ENCODE peak calls at places on chromosomes 4 and X, in five cellular contexts. T, Y, N, O and C are unnamed samples.

GRCh38 chrX:1222511-1223252 is 10.2 kb upstream of the CRLF2 start:
- DNase-seq in T (peak; percentile 28), Y (no peak), N (peak; percentile 1), O (no peak), C (no peak)

GRCh38 chr4:57499786-57500185 is 389.6 kb upstream of the IGFBP7 start:
- DNase-seq in T (no peak), Y (no peak), N (peak; percentile 34), O (no peak), C (no peak)

GRCh38 chr4:7542781-7543180 is 108.1 kb upstream of the PSAPL1 start:
- DNase-seq in T (no peak), Y (no peak), N (no peak), O (no peak), C (no peak)

GRCh38 chr4:41132055-41132683 is 82.2 kb downstream of the APBB2 start:
- DNase-seq in T (no peak), Y (no peak), N (no peak), O (no peak), C (no peak)

GRCh38 chr4:53012738-53013137 is 150.6 kb downstream of the RASL11B start:
- DNase-seq in T (no peak), Y (no peak), N (no peak), O (no peak), C (no peak)

GRCh38 chr4:163540977-163541376 is 46.5 kb downstream of the TMA16 start:
- DNase-seq in T (no peak), Y (no peak), N (peak; percentile 92), O (no peak), C (no peak)

GRCh38 chrX:4173743-4174142 is 460.3 kb upstream of the PRKX start:
- DNase-seq in T (no peak), Y (no peak), N (no peak), O (no peak), C (no peak)

GRCh38 chr4:76772498-76773106 is 125.3 kb downstream of the SOWAHB start:
- DNase-seq in T (no peak), Y (no peak), N (peak; percentile 86), O (peak; percentile 81), C (no peak)

GRCh38 chr4:110087116-110087708 is 111.2 kb downstream of the ELOVL6 start:
- DNase-seq in T (no peak), Y (no peak), N (peak; percentile 93), O (no peak), C (no peak)

GRCh38 chrX:41333744-41333993 is 293 bp upstream of the DDX3X start:
- DNase-seq in T (peak; percentile 64), Y (peak; percentile 52), N (peak; percentile 83), O (peak; percentile 92), C (no peak)

GRCh38 chr4:118348886-118349285 is 3.9 kb downstream of the PRSS12 start:
- DNase-seq in T (no peak), Y (no peak), N (no peak), O (no peak), C (no peak)
- H3K27ac ChIP-seq in T (no peak overlapping the region), Y (no peak overlapping the region), N (no peak overlapping the region), O (no peak overlapping the region), C (no peak overlapping the region)

GRCh38 chr4:98865059-98865458 is 63.9 kb downstream of the EIF4E start:
- DNase-seq in T (no peak), Y (no peak), N (no peak), O (no peak), C (no peak)
- H3K27ac ChIP-seq in T (no peak overlapping the region), Y (no peak overlapping the region), N (no peak overlapping the region), O (no peak overlapping the region), C (no peak overlapping the region)

GRCh38 chr4:95462946-95463345 is 85.8 kb downstream of the UNC5C start:
- DNase-seq in T (no peak), Y (no peak), N (no peak), O (no peak), C (no peak)
- H3K27ac ChIP-seq in T (no peak overlapping the region), Y (no peak overlapping the region), N (no peak overlapping the region), O (no peak overlapping the region), C (no peak overlapping the region)

GRCh38 chr4:176435891-176436499 is 116.2 kb downstream of the SPCS3 start:
- DNase-seq in T (no peak), Y (no peak), N (peak; percentile 90), O (no peak), C (no peak)

GRCh38 chr4:176436500-176436973 is 116.8 kb downstream of the SPCS3 start:
- DNase-seq in T (peak; percentile 3), Y (no peak), N (peak; percentile 96), O (peak; percentile 61), C (no peak)

GRCh38 chr4:176439611-176440010 is 119.8 kb downstream of the SPCS3 start:
- DNase-seq in T (no peak), Y (no peak), N (no peak), O (peak; percentile 72), C (no peak)

GRCh38 chr4:176437756-176438155 is 118.0 kb downstream of the SPCS3 start:
- DNase-seq in T (no peak), Y (no peak), N (no peak), O (no peak), C (no peak)

DNA sequence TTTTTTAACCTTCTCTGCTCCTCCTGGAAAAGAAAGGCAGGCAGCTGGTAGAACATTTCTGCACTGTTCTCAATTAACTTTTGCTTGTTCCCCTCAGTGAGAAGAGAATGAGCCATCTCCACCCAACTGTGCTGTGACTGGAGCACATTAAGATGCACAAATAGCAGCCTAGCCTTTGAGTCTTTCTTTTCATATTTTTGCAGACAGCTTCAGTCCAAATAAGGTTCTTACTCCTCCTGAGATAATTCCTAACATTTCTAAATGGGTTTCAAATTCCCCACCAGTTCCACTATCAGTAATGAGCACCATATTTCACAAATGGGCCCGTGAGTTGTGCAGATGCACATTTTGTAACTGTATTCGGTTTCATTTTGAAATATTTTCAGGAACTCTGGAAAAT is 118.6 kb downstream of the SPCS3 start:
- DNase-seq in T (no peak), Y (no peak), N (no peak), O (no peak), C (no peak)
- H3K27ac ChIP-seq in T (no peak overlapping the region), Y (no peak overlapping the region), N (no peak overlapping the region), O (no peak overlapping the region), C (no peak overlapping the region)